ENCODE peak calls at places on chromosome 7, in nine cellular contexts. H, S, O, W, G, E, L, I and F are unnamed samples. For H3K4me1, the result is how much of the 10 kb centered on the place peaks cover.

GRCh38 chr7:40551685-40552576 is 417.1 kb downstream of the SUGCT start:
- DNase-seq in W (no peak), I (peak), S (no peak), H (peak), O (no peak), L (no peak), E (peak), G (no peak), F (no peak)

GRCh38 chr7:111744501-111745155 is 182.3 kb upstream of the IMMP2L start:
- DNase-seq in I (no peak), O (no peak), G (no peak), S (no peak), L (no peak), E (no peak), H (peak), W (no peak), F (no peak)

GRCh38 chr7:17502209-17502810 is 203.9 kb downstream of the AHR start:
- DNase-seq in H (peak), G (no peak), L (no peak), W (no peak), E (no peak), O (no peak), I (no peak), S (no peak), F (no peak)

GRCh38 chr7:36300696-36301350 is 88.8 kb upstream of the ANLN start:
- DNase-seq in W (no peak), H (peak), E (no peak), G (no peak), O (no peak), S (no peak), L (no peak), I (no peak), F (no peak)

GRCh38 chr7:28656529-28656928 is 244.2 kb downstream of the CREB5 start:
- DNase-seq in E (no peak), H (no peak), G (no peak), W (no peak), S (no peak), L (no peak), I (no peak), O (no peak), F (no peak)

GRCh38 chr7:4416436-4417092 is 265.5 kb upstream of the FOXK1 start:
- DNase-seq in W (no peak), I (no peak), O (no peak), L (no peak), G (no peak), E (no peak), S (no peak), H (no peak), F (no peak)

GRCh38 chr7:66255533-66256100 is 50.5 kb downstream of the TPST1 start:
- DNase-seq in W (no peak), E (no peak), H (peak), S (no peak), O (no peak), I (no peak), G (no peak), L (no peak), F (no peak)

GRCh38 chr7:2017483-2017891 is 215.3 kb downstream of the MAD1L1 start:
- DNase-seq in E (no peak), L (peak), I (peak), H (no peak), S (no peak), O (no peak), W (no peak), G (no peak), F (no peak)

GRCh38 chr7:134827889-134828288 is 48.5 kb downstream of the CALD1 start:
- DNase-seq in I (no peak), S (no peak), L (no peak), W (no peak), E (no peak), H (peak), O (no peak), G (no peak), F (no peak)

GRCh38 chr7:66741706-66742053 is 1.1 kb downstream of the RABGEF1 start:
- DNase-seq in W (no peak), H (peak), G (no peak), E (no peak), I (no peak), O (no peak), L (no peak), S (peak), F (no peak)

GRCh38 chr7:75989084-75989725 is 5.2 kb downstream of the TMEM120A start:
- DNase-seq in W (no peak), S (peak), L (no peak), O (peak), I (peak), G (no peak), E (peak), H (no peak), F (no peak)

GRCh38 chr7:3915337-3915865 is 614.3 kb downstream of the SDK1 start:
- DNase-seq in L (no peak), S (no peak), I (no peak), E (no peak), O (no peak), G (no peak), W (no peak), H (no peak), F (no peak)

GRCh38 chr7:149293338-149293737 is 31.3 kb downstream of the ZNF783 start:
- DNase-seq in E (no peak), I (no peak), O (no peak), G (no peak), W (no peak), H (no peak), S (no peak), L (no peak), F (no peak)

GRCh38 chr7:13989944-13990295 is 454 bp upstream of the ETV1 start:
- DNase-seq in W (no peak), L (no peak), I (no peak), E (no peak), G (no peak), O (no peak), S (no peak), H (no peak), F (no peak)

GRCh38 chr7:19023477-19023876 is 94.0 kb downstream of the TWIST1 start:
- DNase-seq in H (no peak), E (peak), W (no peak), S (no peak), L (no peak), I (no peak), G (no peak), O (no peak), F (no peak)

GRCh38 chr7:98423043-98423442 is 22.2 kb upstream of the BAIAP2L1 start:
- DNase-seq in S (no peak), H (peak), O (no peak), W (no peak), I (no peak), L (peak), E (peak), G (no peak), F (no peak)

GRCh38 chr7:66013938-66014337 is 31.9 kb upstream of the GUSB start:
- DNase-seq in L (peak), E (peak), W (peak), G (peak), S (no peak), H (peak), I (no peak), O (peak), F (peak)

GRCh38 chr7:83347836-83348482 is 185.3 kb upstream of the PCLO start:
- DNase-seq in H (peak), L (peak), E (peak), G (peak), I (no peak), O (no peak), W (peak), S (no peak), F (no peak)

GRCh38 chr7:6558837-6559236 is 7.6 kb upstream of the GRID2IP start:
- DNase-seq in O (no peak), L (peak), H (peak), S (no peak), W (peak), G (peak), I (no peak), E (peak), F (no peak)

GRCh38 chr7:12322903-12323300 is 80.8 kb downstream of the VWDE start:
- DNase-seq in E (no peak), L (no peak), I (no peak), W (no peak), H (peak), G (no peak), S (no peak), O (no peak), F (no peak)

GRCh38 chr7:86209036-86209435 is 434.7 kb upstream of the GRM3 start:
- DNase-seq in S (no peak), G (no peak), I (no peak), W (no peak), H (no peak), L (no peak), O (no peak), E (no peak), F (no peak)

GRCh38 chr7:106717997-106718871 is 57.3 kb upstream of the CCDC71L start:
- DNase-seq in G (peak), I (no peak), O (peak), L (peak), S (no peak), E (peak), W (peak), H (peak), F (no peak)

GRCh38 chr7:42181566-42181965 is 55.4 kb downstream of the GLI3 start:
- DNase-seq in H (no peak), G (no peak), I (no peak), O (no peak), S (no peak), E (no peak), L (no peak), W (no peak), F (no peak)

GRCh38 chr7:137531671-137532070 is 188.1 kb upstream of the PTN start:
- DNase-seq in S (no peak), G (no peak), H (no peak), E (no peak), W (no peak), O (no peak), L (no peak), I (no peak), F (no peak)

GRCh38 chr7:1368682-1369571 is 90.3 kb downstream of the MICALL2 start:
- DNase-seq in H (peak), W (peak), E (peak), S (no peak), G (peak), L (no peak), O (no peak), I (peak), F (peak)

DNA sequence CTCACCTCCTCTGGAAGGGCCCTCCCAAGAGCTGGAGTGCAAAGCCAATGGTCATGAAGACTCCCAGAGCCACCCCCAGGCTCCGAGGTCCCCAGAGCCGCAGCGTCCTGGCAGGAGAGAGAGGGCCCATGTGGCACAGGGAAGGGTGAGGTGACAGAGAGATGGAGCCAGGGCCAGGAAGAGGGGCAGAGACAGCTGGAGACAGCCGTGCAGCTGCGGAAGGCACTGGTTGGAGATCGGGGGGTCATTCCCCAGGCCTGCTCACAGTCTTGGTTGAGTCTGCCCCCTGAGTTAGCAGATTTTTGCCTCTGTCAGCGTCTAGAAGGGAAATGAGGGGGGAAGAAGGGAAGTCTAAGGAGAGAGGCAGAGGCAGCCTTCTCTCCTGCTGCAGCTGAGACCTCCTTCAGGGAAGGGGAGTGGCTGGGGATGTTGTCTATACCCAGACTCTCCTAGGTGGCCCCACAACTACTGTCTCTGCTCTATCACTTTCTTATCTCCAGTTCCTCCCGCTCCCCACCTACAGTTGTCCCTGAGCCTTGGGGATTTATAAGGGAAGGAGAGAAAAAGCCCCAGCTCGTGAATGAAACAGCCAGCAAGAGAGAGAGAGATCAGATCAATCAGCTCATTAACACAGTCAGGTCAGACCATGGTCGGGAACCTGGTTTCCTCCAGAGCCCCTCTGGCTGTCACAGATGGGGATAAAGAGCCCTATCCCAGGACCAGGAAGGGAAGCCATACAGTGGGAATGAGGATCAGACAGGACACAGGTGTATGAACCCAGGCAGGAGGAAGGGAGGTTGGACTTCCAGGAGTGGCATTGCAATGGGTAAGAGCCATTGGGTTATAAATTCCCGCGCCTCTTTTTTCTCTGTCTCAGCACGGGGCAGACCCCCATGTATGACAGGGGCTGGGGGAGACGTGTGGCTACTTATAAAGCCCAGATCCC is 1.2 kb downstream of the GAL3ST4 start:
- DNase-seq in L (no peak), E (peak), S (no peak), O (no peak), W (no peak), H (no peak), G (peak), I (no peak), F (no peak)
- H3K4me3 ChIP-seq in L (no peak), E (no peak), S (no peak), O (peak), W (peak), H (no peak), G (peak), I (peak), F (no peak)

GRCh38 chr7:78539825-78540224 is 741.3 kb downstream of the PHTF2 start:
- DNase-seq in L (no peak), I (no peak), G (peak), S (no peak), E (no peak), H (no peak), W (no peak), O (no peak), F (no peak)
- H3K4me1 ChIP-seq in L (under half), I (under half), G (under half), S (under half), E (under half), H (under half), W (under half), O (under half), F (under half)

DNA sequence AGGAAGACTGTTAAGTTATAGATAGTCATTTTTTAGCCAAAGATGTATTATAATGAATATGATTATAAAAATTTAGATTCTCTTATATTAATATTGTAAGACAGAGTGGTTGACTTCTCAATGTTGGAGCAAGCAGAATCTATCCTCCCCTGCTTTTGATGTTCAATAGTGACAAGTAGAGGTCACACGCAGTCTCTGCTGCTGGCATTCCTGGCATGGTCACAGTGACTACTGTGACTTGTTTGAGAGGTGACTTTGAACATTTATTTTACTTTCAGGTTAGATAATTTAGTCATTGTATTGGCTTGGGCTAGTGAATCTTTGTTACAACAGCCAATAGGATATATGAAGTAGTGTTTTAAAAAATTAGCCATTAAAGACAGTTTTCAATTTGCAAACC is 13.7 kb upstream of the CD36 start:
- DNase-seq in O (no peak), H (no peak), I (no peak), S (no peak), E (no peak), L (no peak), W (no peak), G (no peak), F (no peak)
- H3K4me3 ChIP-seq in O (peak), H (no peak), I (peak), S (no peak), E (no peak), L (no peak), W (no peak), G (no peak), F (no peak)

GRCh38 chr7:116526897-116527296 is 2.1 kb downstream of the CAV1 start:
- DNase-seq in H (peak), O (no peak), W (no peak), S (no peak), I (no peak), E (no peak), G (no peak), L (no peak), F (no peak)

GRCh38 chr7:116525298-116525912 is 569 bp downstream of the CAV1 start:
- DNase-seq in S (peak), I (peak), O (peak), L (peak), W (peak), G (peak), H (peak), E (peak), F (peak)

GRCh38 chr7:116525913-116526857 is 1.3 kb downstream of the CAV1 start:
- DNase-seq in W (peak), I (peak), S (peak), L (peak), H (peak), O (peak), E (peak), G (peak), F (peak)

GRCh38 chr7:116524221-116524608 is 621 bp upstream of the CAV1 start:
- DNase-seq in S (no peak), G (no peak), H (no peak), L (no peak), O (no peak), E (no peak), I (no peak), W (no peak), F (no peak)

GRCh38 chr7:116524609-116525297 is at the start of gene CAV1:
- DNase-seq in O (peak), H (peak), I (peak), W (peak), E (peak), G (peak), S (peak), L (peak), F (peak)
- H3K4me1 ChIP-seq in O (under half), H (under half), I (under half), W (under half), E (under half), G (under half), S (under half), L (under half), F (under half)

GRCh38 chr7:25860206-25860881 is 291.7 kb upstream of the NFE2L3 start:
- DNase-seq in G (peak), O (no peak), H (no peak), E (peak), L (no peak), I (no peak), S (no peak), W (no peak), F (peak)

GRCh38 chr7:25862993-25863726 is 288.8 kb upstream of the NFE2L3 start:
- DNase-seq in O (no peak), S (no peak), I (no peak), G (no peak), E (no peak), L (no peak), W (no peak), H (no peak), F (no peak)

GRCh38 chr7:25862254-25862992 is 289.6 kb upstream of the NFE2L3 start:
- DNase-seq in L (peak), S (peak), I (peak), E (peak), G (peak), O (peak), H (peak), W (peak), F (peak)

GRCh38 chr7:25860882-25861228 is 291.1 kb upstream of the NFE2L3 start:
- DNase-seq in I (no peak), G (no peak), E (no peak), S (no peak), H (no peak), W (no peak), O (no peak), L (no peak), F (no peak)

DNA sequence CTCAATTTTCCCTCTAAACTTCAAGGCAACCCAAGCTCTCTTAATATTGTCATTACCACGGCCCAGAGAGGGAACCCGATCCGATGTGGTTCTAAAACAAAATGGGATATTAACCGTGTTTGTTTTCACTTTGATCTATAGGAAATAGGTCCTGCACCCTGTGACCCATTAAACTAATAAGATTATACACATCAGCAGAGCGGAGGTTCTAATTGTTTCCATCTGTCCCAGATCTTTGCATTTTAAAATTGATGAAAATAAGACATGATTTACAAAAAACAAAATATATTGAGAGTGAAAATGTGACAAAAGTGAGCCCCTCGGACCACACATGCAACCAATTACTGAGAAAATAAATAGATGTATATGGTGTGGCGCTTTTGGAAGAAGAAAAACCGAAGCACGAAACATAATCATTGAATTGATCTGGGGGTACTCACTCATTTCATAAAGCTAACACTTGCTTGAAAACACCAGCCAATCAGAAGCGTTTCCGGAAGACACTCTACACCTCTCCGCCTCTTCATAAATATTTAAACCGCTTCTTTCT is 290.2 kb upstream of the NFE2L3 start:
- DNase-seq in S (no peak), E (no peak), H (peak), W (no peak), I (no peak), G (no peak), L (no peak), O (no peak), F (no peak)
- H3K4me3 ChIP-seq in S (no peak), E (no peak), H (peak), W (no peak), I (no peak), G (peak), L (peak), O (peak), F (peak)

GRCh38 chr7:128217030-128217805 is 23.9 kb upstream of the LEP start:
- DNase-seq in E (peak), S (no peak), W (no peak), O (no peak), H (peak), I (no peak), L (no peak), G (peak), F (no peak)

GRCh38 chr7:128217972-128218652 is 23.0 kb upstream of the LEP start:
- DNase-seq in I (no peak), H (peak), W (no peak), L (no peak), S (no peak), G (no peak), O (no peak), E (no peak), F (no peak)

GRCh38 chr7:128215739-128216138 is 25.3 kb upstream of the LEP start:
- DNase-seq in I (no peak), S (no peak), H (peak), G (no peak), W (no peak), L (no peak), E (no peak), O (peak), F (no peak)

GRCh38 chr7:128221929-128222403 is 19.1 kb upstream of the LEP start:
- DNase-seq in H (peak), L (no peak), W (no peak), E (peak), O (no peak), S (no peak), I (no peak), G (no peak), F (no peak)

GRCh38 chr7:128219646-128220045 is 21.4 kb upstream of the LEP start:
- DNase-seq in L (no peak), S (no peak), E (no peak), I (no peak), O (no peak), W (no peak), H (no peak), G (no peak), F (no peak)
- H3K4me1 ChIP-seq in L (under half), S (under half), E (under half), I (under half), O (under half), W (under half), H (half or more), G (under half), F (under half)

DNA sequence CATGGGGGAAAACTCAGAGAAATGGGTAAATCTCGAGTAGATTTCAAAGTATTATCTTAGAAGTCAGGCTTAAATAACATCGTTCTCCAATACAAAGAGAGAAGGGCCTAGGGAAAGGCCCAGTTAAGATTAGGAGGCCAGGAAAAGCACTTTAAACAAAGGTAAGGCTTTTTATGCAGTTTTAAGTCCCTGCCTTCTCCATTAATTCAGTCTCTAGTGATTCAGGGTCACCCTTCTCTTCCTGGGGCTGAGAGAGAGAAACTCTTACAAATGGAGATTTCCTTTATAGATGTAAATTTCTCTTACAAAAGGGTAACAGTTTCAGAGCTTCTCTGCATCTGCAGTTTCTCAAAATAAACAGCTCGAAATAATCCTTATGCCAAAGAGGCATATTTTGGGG is 179.3 kb downstream of the HECW1 start:
- DNase-seq in W (no peak), H (no peak), E (no peak), G (no peak), L (no peak), O (no peak), I (no peak), S (no peak), F (no peak)
- H3K4me3 ChIP-seq in W (no peak), H (no peak), E (no peak), G (peak), L (no peak), O (no peak), I (no peak), S (no peak), F (no peak)